ENCODE peak calls at places on chromosome 21, in ten cellular contexts. One of them, this sample, is unnamed.

GRCh38 chr21:23130308-23130707 is 2132.1 kb downstream of the NCAM2 start:
- DNase-seq in GM06990: no peak
- DNase-seq in adrenal gland: no peak
- DNase-seq in cardiac fibroblast: no peak
- DNase-seq in omental fat pad: no peak
- DNase-seq in Calu3: no peak
- DNase-seq in thoracic aorta: no peak
- DNase-seq in tibial nerve: no peak
- DNase-seq in neural progenitor cell: no peak
- DNase-seq in stomach: no peak
- DNase-seq in this sample: no peak

GRCh38 chr21:33115586-33116541 is 45.9 kb downstream of the OLIG1 start:
- DNase-seq in GM06990: no peak
- DNase-seq in adrenal gland: no peak
- DNase-seq in cardiac fibroblast: no peak
- DNase-seq in omental fat pad: no peak
- DNase-seq in Calu3: no peak
- DNase-seq in thoracic aorta: no peak
- DNase-seq in tibial nerve: no peak
- DNase-seq in neural progenitor cell: no peak
- DNase-seq in stomach: no peak
- DNase-seq in this sample: no peak

GRCh38 chr21:31293986-31294385 is 50.1 kb downstream of the TIAM1 start:
- DNase-seq in GM06990: no peak
- DNase-seq in adrenal gland: no peak
- DNase-seq in cardiac fibroblast: peak; percentile 93
- DNase-seq in omental fat pad: no peak
- DNase-seq in Calu3: peak; percentile 46
- DNase-seq in thoracic aorta: no peak
- DNase-seq in tibial nerve: no peak
- DNase-seq in neural progenitor cell: no peak
- DNase-seq in stomach: no peak
- DNase-seq in this sample: no peak

GRCh38 chr21:13937236-13937635 is 273.5 kb downstream of the LIPI start:
- DNase-seq in GM06990: no peak
- DNase-seq in adrenal gland: no peak
- DNase-seq in cardiac fibroblast: no peak
- DNase-seq in omental fat pad: no peak
- DNase-seq in Calu3: no peak
- DNase-seq in thoracic aorta: no peak
- DNase-seq in tibial nerve: no peak
- DNase-seq in neural progenitor cell: no peak
- DNase-seq in stomach: no peak
- DNase-seq in this sample: no peak

GRCh38 chr21:19855522-19855921 is 1142.7 kb upstream of the NCAM2 start:
- DNase-seq in GM06990: no peak
- DNase-seq in adrenal gland: no peak
- DNase-seq in cardiac fibroblast: no peak
- DNase-seq in omental fat pad: no peak
- DNase-seq in Calu3: no peak
- DNase-seq in thoracic aorta: no peak
- DNase-seq in tibial nerve: no peak
- DNase-seq in neural progenitor cell: no peak
- DNase-seq in stomach: no peak
- DNase-seq in this sample: no peak

GRCh38 chr21:30030416-30030815 is 90.6 kb upstream of the GRIK1 start:
- DNase-seq in GM06990: no peak
- DNase-seq in adrenal gland: no peak
- DNase-seq in cardiac fibroblast: no peak
- DNase-seq in omental fat pad: no peak
- DNase-seq in Calu3: no peak
- DNase-seq in thoracic aorta: no peak
- DNase-seq in tibial nerve: no peak
- DNase-seq in neural progenitor cell: no peak
- DNase-seq in stomach: no peak
- DNase-seq in this sample: no peak

GRCh38 chr21:35578831-35579470 is 481.4 kb downstream of the SETD4 start:
- DNase-seq in GM06990: no peak
- DNase-seq in adrenal gland: no peak
- DNase-seq in cardiac fibroblast: peak; percentile 82
- DNase-seq in omental fat pad: no peak
- DNase-seq in Calu3: no peak
- DNase-seq in thoracic aorta: no peak
- DNase-seq in tibial nerve: no peak
- DNase-seq in neural progenitor cell: no peak
- DNase-seq in stomach: no peak
- DNase-seq in this sample: no peak

GRCh38 chr21:19767546-19767945 is 1230.7 kb upstream of the NCAM2 start:
- DNase-seq in GM06990: no peak
- DNase-seq in adrenal gland: no peak
- DNase-seq in cardiac fibroblast: no peak
- DNase-seq in omental fat pad: no peak
- DNase-seq in Calu3: no peak
- DNase-seq in thoracic aorta: no peak
- DNase-seq in tibial nerve: no peak
- DNase-seq in neural progenitor cell: no peak
- DNase-seq in stomach: no peak
- DNase-seq in this sample: no peak

GRCh38 chr21:17512245-17513213 is at the start of gene CXADR:
- DNase-seq in GM06990: peak; percentile 73
- DNase-seq in adrenal gland: peak; percentile 63
- DNase-seq in cardiac fibroblast: no peak
- DNase-seq in omental fat pad: no peak
- DNase-seq in Calu3: peak; percentile 93
- DNase-seq in thoracic aorta: no peak
- DNase-seq in tibial nerve: no peak
- DNase-seq in neural progenitor cell: peak; percentile 98
- DNase-seq in stomach: peak; percentile 93
- DNase-seq in this sample: peak; percentile 89

GRCh38 chr21:25002676-25003075 is 604.6 kb downstream of the MRPL39 start:
- DNase-seq in GM06990: no peak
- DNase-seq in adrenal gland: no peak
- DNase-seq in cardiac fibroblast: no peak
- DNase-seq in omental fat pad: no peak
- DNase-seq in Calu3: no peak
- DNase-seq in thoracic aorta: no peak
- DNase-seq in tibial nerve: no peak
- DNase-seq in neural progenitor cell: no peak
- DNase-seq in stomach: no peak
- DNase-seq in this sample: no peak

GRCh38 chr21:31098576-31099005 is 60.3 kb upstream of the KRTAP19-8 start:
- DNase-seq in GM06990: peak; percentile 35
- DNase-seq in adrenal gland: peak; percentile 62
- DNase-seq in cardiac fibroblast: peak; percentile 69
- DNase-seq in omental fat pad: peak; percentile 34
- DNase-seq in Calu3: peak; percentile 62
- DNase-seq in thoracic aorta: peak; percentile 8
- DNase-seq in tibial nerve: peak; percentile 72
- DNase-seq in neural progenitor cell: peak; percentile 73
- DNase-seq in stomach: peak; percentile 72
- DNase-seq in this sample: peak; percentile 85

GRCh38 chr21:17003763-17004373 is 509.0 kb upstream of the CXADR start:
- DNase-seq in GM06990: no peak
- DNase-seq in adrenal gland: no peak
- DNase-seq in cardiac fibroblast: peak; percentile 11
- DNase-seq in omental fat pad: no peak
- DNase-seq in Calu3: no peak
- DNase-seq in thoracic aorta: no peak
- DNase-seq in tibial nerve: no peak
- DNase-seq in neural progenitor cell: no peak
- DNase-seq in stomach: no peak
- DNase-seq in this sample: no peak

GRCh38 chr21:43287111-43287973 is 118.5 kb downstream of the CRYAA start:
- DNase-seq in GM06990: no peak
- DNase-seq in adrenal gland: no peak
- DNase-seq in cardiac fibroblast: no peak
- DNase-seq in omental fat pad: no peak
- DNase-seq in Calu3: peak; percentile 23
- DNase-seq in thoracic aorta: no peak
- DNase-seq in tibial nerve: no peak
- DNase-seq in neural progenitor cell: no peak
- DNase-seq in stomach: peak; percentile 44
- DNase-seq in this sample: no peak

GRCh38 chr21:16081304-16081703 is 351.5 kb downstream of the USP25 start:
- DNase-seq in GM06990: no peak
- DNase-seq in adrenal gland: no peak
- DNase-seq in cardiac fibroblast: no peak
- DNase-seq in omental fat pad: no peak
- DNase-seq in Calu3: no peak
- DNase-seq in thoracic aorta: no peak
- DNase-seq in tibial nerve: no peak
- DNase-seq in neural progenitor cell: no peak
- DNase-seq in stomach: no peak
- DNase-seq in this sample: no peak

GRCh38 chr21:31744162-31744800 is 12.4 kb upstream of the SCAF4 start:
- DNase-seq in GM06990: no peak
- DNase-seq in adrenal gland: no peak
- DNase-seq in cardiac fibroblast: no peak
- DNase-seq in omental fat pad: no peak
- DNase-seq in Calu3: no peak
- DNase-seq in thoracic aorta: no peak
- DNase-seq in tibial nerve: no peak
- DNase-seq in neural progenitor cell: no peak
- DNase-seq in stomach: no peak
- DNase-seq in this sample: no peak

GRCh38 chr21:35265170-35265877 is 216.2 kb upstream of the RUNX1 start:
- DNase-seq in GM06990: no peak
- DNase-seq in adrenal gland: no peak
- DNase-seq in cardiac fibroblast: peak; percentile 86
- DNase-seq in omental fat pad: no peak
- DNase-seq in Calu3: peak; percentile 66
- DNase-seq in thoracic aorta: no peak
- DNase-seq in tibial nerve: no peak
- DNase-seq in neural progenitor cell: no peak
- DNase-seq in stomach: no peak
- DNase-seq in this sample: no peak

GRCh38 chr21:38170283-38170682 is 86.5 kb upstream of the KCNJ15 start:
- DNase-seq in GM06990: no peak
- DNase-seq in adrenal gland: no peak
- DNase-seq in cardiac fibroblast: peak; percentile 59
- DNase-seq in omental fat pad: no peak
- DNase-seq in Calu3: peak; percentile 52
- DNase-seq in thoracic aorta: no peak
- DNase-seq in tibial nerve: no peak
- DNase-seq in neural progenitor cell: peak; percentile 59
- DNase-seq in stomach: peak; percentile 57
- DNase-seq in this sample: peak; percentile 23
- TF ChIP-seq CTCF in GM06990: peak; percentile 42
- TF ChIP-seq CTCF in adrenal gland: peak; percentile 27
- TF ChIP-seq CTCF in cardiac fibroblast: peak; percentile 65
- TF ChIP-seq CTCF in omental fat pad: no peak
- TF ChIP-seq CTCF in Calu3: no peak
- TF ChIP-seq CTCF in thoracic aorta: peak; percentile 31
- TF ChIP-seq CTCF in tibial nerve: no peak
- TF ChIP-seq CTCF in neural progenitor cell: peak; percentile 56
- TF ChIP-seq CTCF in stomach: peak; percentile 64
- TF ChIP-seq CTCF in this sample: peak; percentile 35

DNA sequence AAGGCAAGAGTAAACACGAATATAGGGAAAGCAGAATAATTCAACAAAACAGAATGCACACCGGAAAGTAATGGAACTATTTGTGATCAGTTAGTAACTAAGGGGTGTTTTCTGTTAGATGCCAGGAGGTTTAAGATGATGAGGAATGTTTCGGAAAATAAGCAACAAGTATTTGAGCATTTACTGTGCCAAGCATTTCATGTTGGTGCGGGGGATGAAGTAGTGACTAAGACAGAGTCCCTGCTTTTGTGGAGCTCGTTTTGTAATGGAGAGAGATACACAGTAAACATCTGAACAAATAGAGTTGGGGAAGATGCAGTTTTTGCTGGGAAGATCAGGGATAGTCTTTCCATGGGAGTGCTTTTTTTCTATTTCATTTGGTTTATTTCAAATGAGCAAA is 78.7 kb downstream of the DYRK1A start:
- DNase-seq in GM06990: no peak
- DNase-seq in adrenal gland: no peak
- DNase-seq in cardiac fibroblast: peak; percentile 74
- DNase-seq in omental fat pad: no peak
- DNase-seq in Calu3: no peak
- DNase-seq in thoracic aorta: no peak
- DNase-seq in tibial nerve: no peak
- DNase-seq in neural progenitor cell: no peak
- DNase-seq in stomach: no peak
- DNase-seq in this sample: no peak
- TF ChIP-seq CTCF in GM06990: no peak
- TF ChIP-seq CTCF in adrenal gland: no peak
- TF ChIP-seq CTCF in cardiac fibroblast: no peak
- TF ChIP-seq CTCF in omental fat pad: no peak
- TF ChIP-seq CTCF in Calu3: no peak
- TF ChIP-seq CTCF in thoracic aorta: no peak
- TF ChIP-seq CTCF in tibial nerve: no peak
- TF ChIP-seq CTCF in neural progenitor cell: no peak
- TF ChIP-seq CTCF in stomach: no peak
- TF ChIP-seq CTCF in this sample: no peak

GRCh38 chr21:26766826-26767325 is 78.3 kb downstream of the ADAMTS1 start:
- DNase-seq in GM06990: no peak
- DNase-seq in adrenal gland: no peak
- DNase-seq in cardiac fibroblast: no peak
- DNase-seq in omental fat pad: no peak
- DNase-seq in Calu3: no peak
- DNase-seq in thoracic aorta: no peak
- DNase-seq in tibial nerve: no peak
- DNase-seq in neural progenitor cell: no peak
- DNase-seq in stomach: no peak
- DNase-seq in this sample: no peak

GRCh38 chr21:26773058-26773457 is 72.2 kb downstream of the ADAMTS1 start:
- DNase-seq in GM06990: no peak
- DNase-seq in adrenal gland: no peak
- DNase-seq in cardiac fibroblast: no peak
- DNase-seq in omental fat pad: no peak
- DNase-seq in Calu3: no peak
- DNase-seq in thoracic aorta: no peak
- DNase-seq in tibial nerve: no peak
- DNase-seq in neural progenitor cell: no peak
- DNase-seq in stomach: no peak
- DNase-seq in this sample: no peak

GRCh38 chr21:26769613-26770188 is 75.5 kb downstream of the ADAMTS1 start:
- DNase-seq in GM06990: no peak
- DNase-seq in adrenal gland: no peak
- DNase-seq in cardiac fibroblast: peak; percentile 78
- DNase-seq in omental fat pad: no peak
- DNase-seq in Calu3: peak; percentile 14
- DNase-seq in thoracic aorta: no peak
- DNase-seq in tibial nerve: peak; percentile 39
- DNase-seq in neural progenitor cell: peak; percentile 33
- DNase-seq in stomach: no peak
- DNase-seq in this sample: peak; percentile 5
- TF ChIP-seq CTCF in GM06990: no peak
- TF ChIP-seq CTCF in adrenal gland: peak; percentile 62
- TF ChIP-seq CTCF in cardiac fibroblast: peak; percentile 46
- TF ChIP-seq CTCF in omental fat pad: no peak
- TF ChIP-seq CTCF in Calu3: no peak
- TF ChIP-seq CTCF in thoracic aorta: peak; percentile 66
- TF ChIP-seq CTCF in tibial nerve: peak; percentile 48
- TF ChIP-seq CTCF in neural progenitor cell: peak; percentile 68
- TF ChIP-seq CTCF in stomach: peak; percentile 4
- TF ChIP-seq CTCF in this sample: peak; percentile 52

GRCh38 chr21:45236481-45236880 is 51.2 kb downstream of the POFUT2 start:
- DNase-seq in GM06990: no peak
- DNase-seq in adrenal gland: no peak
- DNase-seq in cardiac fibroblast: no peak
- DNase-seq in omental fat pad: no peak
- DNase-seq in Calu3: no peak
- DNase-seq in thoracic aorta: no peak
- DNase-seq in tibial nerve: no peak
- DNase-seq in neural progenitor cell: no peak
- DNase-seq in stomach: no peak
- DNase-seq in this sample: no peak
- TF ChIP-seq CTCF in GM06990: peak; percentile 16
- TF ChIP-seq CTCF in adrenal gland: no peak
- TF ChIP-seq CTCF in cardiac fibroblast: no peak
- TF ChIP-seq CTCF in omental fat pad: no peak
- TF ChIP-seq CTCF in Calu3: no peak
- TF ChIP-seq CTCF in thoracic aorta: no peak
- TF ChIP-seq CTCF in tibial nerve: no peak
- TF ChIP-seq CTCF in neural progenitor cell: no peak
- TF ChIP-seq CTCF in stomach: no peak
- TF ChIP-seq CTCF in this sample: no peak